ENCODE peak calls at places on chromosome 6, in seven cellular contexts. C is body of pancreas, V is A673, M is lung, J is cardiac muscle cell, B is tibial artery, Q is IMR-90. I is an unnamed sample. For H3K4me1, the result is how much of the 10 kb centered on the place peaks cover.

GRCh38 chr6:4059115-4059777 is 19.7 kb downstream of the FAM217A start:
- DNase-seq in C (peak), V (peak), M (no peak), J (peak), B (no peak), Q (peak), I (peak)

GRCh38 chr6:69580696-69581095 is 216.1 kb downstream of the LMBRD1 start:
- DNase-seq in C (no peak), V (no peak), M (no peak), J (no peak), B (no peak), Q (no peak), I (no peak)

GRCh38 chr6:41021832-41022231 is 17.2 kb downstream of the UNC5CL start:
- DNase-seq in C (peak), V (peak), M (no peak), J (peak), B (no peak), Q (peak), I (no peak)

GRCh38 chr6:13342414-13343019 is 14.2 kb upstream of the TBC1D7 start:
- DNase-seq in C (no peak), V (no peak), M (no peak), J (no peak), B (no peak), Q (no peak), I (no peak)

GRCh38 chr6:83417880-83418663 is 12.8 kb downstream of the ME1 start:
- DNase-seq in C (no peak), V (peak), M (no peak), J (peak), B (no peak), Q (peak), I (no peak)

GRCh38 chr6:108952776-108953486 is 104.7 kb downstream of the ARMC2 start:
- DNase-seq in C (no peak), V (no peak), M (no peak), J (no peak), B (no peak), Q (no peak), I (no peak)

GRCh38 chr6:168035661-168036616 is 38.5 kb downstream of the KIF25 start:
- DNase-seq in C (no peak), V (peak), M (no peak), J (peak), B (no peak), Q (peak), I (no peak)

GRCh38 chr6:10310826-10311225 is 104.0 kb downstream of the TFAP2A start:
- DNase-seq in C (no peak), V (no peak), M (no peak), J (no peak), B (no peak), Q (no peak), I (no peak)

GRCh38 chr6:143236151-143236788 is 175.6 kb downstream of the AIG1 start:
- DNase-seq in C (peak), V (no peak), M (no peak), J (no peak), B (no peak), Q (peak), I (no peak)

GRCh38 chr6:153525998-153526397 is 394.9 kb upstream of the RGS17 start:
- DNase-seq in C (no peak), V (no peak), M (no peak), J (no peak), B (no peak), Q (no peak), I (no peak)

GRCh38 chr6:77298298-77298697 is 165.0 kb downstream of the HTR1B start:
- DNase-seq in C (no peak), V (no peak), M (no peak), J (no peak), B (no peak), Q (peak), I (no peak)

GRCh38 chr6:106620931-106621672 is 8.2 kb downstream of the RTN4IP1 start:
- DNase-seq in C (no peak), V (peak), M (no peak), J (peak), B (no peak), Q (peak), I (no peak)

GRCh38 chr6:164063346-164063745 is 648.8 kb downstream of the QKI start:
- DNase-seq in C (no peak), V (no peak), M (no peak), J (no peak), B (no peak), Q (no peak), I (no peak)

GRCh38 chr6:164062872-164063271 is 648.4 kb downstream of the QKI start:
- DNase-seq in C (no peak), V (no peak), M (no peak), J (no peak), B (no peak), Q (no peak), I (no peak)

GRCh38 chr6:164057876-164058275 is 643.4 kb downstream of the QKI start:
- DNase-seq in C (no peak), V (no peak), M (no peak), J (no peak), B (no peak), Q (no peak), I (no peak)
- H3K4me1 ChIP-seq in C (under half), V (under half), M (under half), J (under half), B (under half), Q (under half), I (under half)

DNA sequence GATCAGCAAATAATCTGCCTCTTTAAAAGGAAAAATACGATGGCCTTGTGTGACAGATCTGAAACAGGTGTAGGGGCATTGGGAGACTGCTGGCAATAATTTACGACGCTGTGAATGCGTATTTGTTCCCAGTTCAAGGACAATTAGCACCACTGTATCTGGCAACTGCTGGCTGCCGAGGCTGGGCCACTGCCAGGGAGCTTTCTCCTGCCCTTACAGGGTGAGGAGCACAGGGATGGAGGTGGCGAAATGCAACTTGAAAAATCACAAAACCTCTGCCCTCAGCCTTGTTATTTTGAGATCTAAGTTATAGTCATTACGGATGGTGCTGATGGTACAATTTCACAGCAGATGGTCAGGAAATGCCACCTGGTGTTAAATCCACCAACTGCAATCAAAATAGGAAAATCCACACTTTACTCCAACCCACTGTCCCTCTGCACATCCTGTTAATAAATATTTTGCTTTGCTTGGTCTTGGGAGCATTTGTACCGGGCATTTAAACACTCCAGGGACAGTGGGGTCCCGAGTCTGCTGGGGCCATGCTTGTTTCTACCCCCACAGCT is 6.4 kb downstream of the MYLK4 start:
- DNase-seq in C (peak), V (peak), M (no peak), J (peak), B (no peak), Q (no peak), I (no peak)
- TF ChIP-seq CTCF in C (peak), V (peak), M (no peak), J (peak), B (no peak), Q (peak), I (no peak)

DNA sequence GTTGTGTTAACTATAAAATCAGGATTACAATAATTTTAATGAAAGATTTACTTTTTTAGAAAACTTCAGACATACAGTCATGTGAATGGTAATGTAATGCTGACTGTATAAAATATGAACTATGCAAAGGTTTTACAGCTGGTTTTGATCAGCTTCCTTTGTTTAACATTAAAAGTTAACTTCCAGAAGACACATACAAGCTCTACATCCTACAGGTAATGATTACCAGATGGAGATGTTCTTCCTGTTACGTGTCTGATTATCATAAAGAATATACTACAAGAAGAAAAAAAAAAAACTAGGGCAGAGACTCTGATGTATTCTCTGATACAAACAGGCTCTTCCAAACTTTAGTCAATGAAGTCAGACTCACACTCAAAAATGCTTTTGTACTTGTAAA is 251.9 kb upstream of the RUNX2 start:
- DNase-seq in C (no peak), V (peak), M (no peak), J (peak), B (no peak), Q (peak), I (no peak)
- H3K4me1 ChIP-seq in C (under half), V (under half), M (under half), J (under half), B (under half), Q (under half), I (under half)

GRCh38 chr6:21597243-21597682 is 3.7 kb downstream of the SOX4 start:
- DNase-seq in C (no peak), V (no peak), M (no peak), J (no peak), B (no peak), Q (no peak), I (no peak)
- TF ChIP-seq CTCF in C (no peak), V (no peak), M (no peak), J (no peak), B (no peak), Q (no peak), I (no peak)

DNA sequence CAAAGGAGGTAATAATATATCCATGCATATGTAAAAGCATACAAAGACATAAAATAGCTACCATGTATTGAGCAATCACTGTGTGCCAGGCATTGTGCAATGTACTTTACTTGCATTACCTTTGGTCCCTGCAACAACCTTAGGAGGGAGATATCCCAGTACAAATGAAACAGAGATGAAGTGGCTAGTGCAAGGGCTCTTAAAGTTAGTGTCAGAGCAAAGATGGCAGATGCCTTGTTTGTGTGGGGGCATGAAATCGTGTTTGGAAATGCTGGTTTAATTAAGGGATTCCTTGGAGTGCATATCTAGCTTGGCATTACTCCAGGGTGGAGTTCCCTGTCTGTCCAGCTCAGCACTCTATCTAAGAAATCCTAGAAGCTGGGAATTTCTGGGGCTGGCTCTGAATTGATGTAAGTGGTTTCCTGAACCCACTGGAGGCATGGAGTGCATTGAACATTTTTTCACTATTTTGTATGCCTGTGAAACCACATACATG is 9.8 kb downstream of the PAQR8 start:
- DNase-seq in C (no peak), V (peak), M (no peak), J (peak), B (no peak), Q (no peak), I (no peak)
- H3K4me1 ChIP-seq in C (under half), V (under half), M (under half), J (under half), B (under half), Q (under half), I (under half)

GRCh38 chr6:15444881-15445280 is 199.0 kb downstream of the JARID2 start:
- DNase-seq in C (peak), V (peak), M (no peak), J (no peak), B (no peak), Q (no peak), I (no peak)
- TF ChIP-seq CTCF in C (no peak), V (peak), M (no peak), J (no peak), B (no peak), Q (no peak), I (no peak)